ENCODE peak calls at places on chromosomes 3 and 15, in eight cellular contexts. G is stimulated activated CD4-positive, alpha-beta T cell treated with anti-CD3 and anti-CD28 coated beads, Interleukin-4, amount 100 ng/mL, for 1 hour; H is stimulated activated naive CD8-positive, alpha-beta T cell treated with anti-CD3 and anti-CD28 coated beads, Interleukin-15, Interleukin-2, amounts not matched to agents 100 U/mL and 50 U/mL, for 24 hours; V is hypothalamus; M is NCI-H524 treated with DMSO at 0.1 percent for 48 hours; X is A172; N is dorsolateral prefrontal cortex; A is activated T-helper 1 cell treated with anti-CD3 and anti-CD28 coated beads, Interleukin-12 subunit alpha, Interleukin-12 subunit beta, Interleukin-2, Interleukin-4 antibody, amounts not matched to agents 30 ng/mL and 10 ng/mL and 1 ng/mL, durations not matched to agents 14 hours and 24 hours and 36 hours. L is an unnamed sample.

GRCh38 chr3:157131861-157132260 is 28.1 kb downstream of the CCNL1 start:
- DNase-seq in A (no peak), M (no peak), X (peak; percentile 40), V (no peak), H (no peak), G (no peak), N (no peak), L (no peak)

GRCh38 chr3:154758109-154758868 is 321.8 kb upstream of the MME start:
- DNase-seq in A (no peak), V (no peak), G (no peak), N (no peak), H (no peak), M (no peak), X (peak; percentile 43), L (no peak)

GRCh38 chr3:174441588-174442316 is 417.4 kb upstream of the NAALADL2 start:
- DNase-seq in M (peak; percentile 47), G (no peak), X (no peak), V (no peak), H (no peak), A (no peak), N (no peak), L (no peak)

GRCh38 chr3:184525337-184526157 is 36.0 kb upstream of the EPHB3 start:
- DNase-seq in M (no peak), G (no peak), H (peak; percentile 12), A (no peak), V (no peak), X (no peak), N (no peak), L (peak; percentile 18)

GRCh38 chr3:195271116-195271858 is at the start of gene XXYLT1:
- DNase-seq in V (peak; percentile 70), N (peak; percentile 81), G (peak; percentile 92), X (peak; percentile 82), A (peak; percentile 85), M (peak; percentile 74), H (peak; percentile 95), L (peak; percentile 92)

GRCh38 chr3:59764131-59764530 is 714.3 kb upstream of the CFAP20DC start:
- DNase-seq in V (no peak), H (no peak), X (no peak), G (no peak), M (no peak), N (no peak), A (no peak), L (no peak)

GRCh38 chr3:136235545-136235944 is 14.6 kb upstream of the PCCB start:
- DNase-seq in M (no peak), A (no peak), H (no peak), G (no peak), V (no peak), N (no peak), X (no peak), L (no peak)

GRCh38 chr3:33152363-33153360 is 38.8 kb downstream of the CRTAP start:
- DNase-seq in M (no peak), N (no peak), A (no peak), X (peak; percentile 88), H (no peak), G (no peak), V (no peak), L (no peak)

GRCh38 chr3:69809076-69809835 is 70.0 kb downstream of the MITF start:
- DNase-seq in A (no peak), N (no peak), V (no peak), X (no peak), M (no peak), G (no peak), H (no peak), L (no peak)

GRCh38 chr15:27485265-27485664 is 514.3 kb downstream of the GABRG3 start:
- DNase-seq in X (no peak), V (no peak), G (no peak), N (no peak), H (no peak), M (no peak), A (no peak), L (no peak)

GRCh38 chr15:67199881-67200763 is 54.3 kb downstream of the AAGAB start:
- DNase-seq in X (no peak), N (no peak), V (no peak), G (no peak), H (no peak), M (no peak), A (no peak), L (no peak)

GRCh38 chr3:101695779-101696372 is 9.4 kb upstream of the RPL24 start:
- DNase-seq in N (no peak), X (peak; percentile 48), M (no peak), G (no peak), V (no peak), A (no peak), H (peak; percentile 49), L (no peak)

GRCh38 chr3:138219255-138219654 is 32.2 kb downstream of the ARMC8 start:
- DNase-seq in V (no peak), M (no peak), X (no peak), N (no peak), H (no peak), A (no peak), G (no peak), L (no peak)

GRCh38 chr3:101954946-101955345 is 105.6 kb downstream of the NFKBIZ start:
- DNase-seq in X (no peak), V (no peak), H (no peak), N (no peak), G (no peak), A (no peak), M (no peak), L (no peak)

GRCh38 chr3:10816019-10816862 is at the start of gene SLC6A11:
- DNase-seq in M (no peak), V (no peak), X (no peak), H (no peak), N (no peak), A (no peak), G (no peak), L (no peak)

GRCh38 chr3:184488577-184488976 is 73.0 kb upstream of the EPHB3 start:
- DNase-seq in H (no peak), M (no peak), V (no peak), N (no peak), A (no peak), G (no peak), X (no peak), L (no peak)

GRCh38 chr3:13857702-13858380 is 22.0 kb downstream of the WNT7A start:
- DNase-seq in G (no peak), N (no peak), H (no peak), M (no peak), A (no peak), V (no peak), X (no peak), L (no peak)

GRCh38 chr3:23588547-23588946 is 217.2 kb upstream of the UBE2E1 start:
- DNase-seq in N (no peak), A (no peak), G (no peak), H (no peak), V (no peak), X (no peak), M (no peak), L (no peak)

L was measured in activated CD4-positive, alpha-beta T cell treated with anti-CD3 and anti-CD28 coated beads, Interleukin-2, amount 50 U/mL, for 48 hours.